ENCODE peak calls at places on chromosomes 4 and X, in five cellular contexts. P is lower leg skin, A is GM12878, M is testis, K is sigmoid colon. V is an unnamed sample.

GRCh38 chrX:133598596-133599334 is 183.5 kb upstream of the GPC4 start:
- DNase-seq in P (no peak), A (no peak), M (no peak), K (no peak), V (no peak)

GRCh38 chrX:19811807-19812604 is 75.4 kb downstream of the SH3KBP1 start:
- DNase-seq in P (no peak), A (no peak), M (no peak), K (no peak), V (no peak)

GRCh38 chr4:4820264-4820663 is 39.2 kb upstream of the MSX1 start:
- DNase-seq in P (peak), A (no peak), M (no peak), K (no peak), V (no peak)

GRCh38 chr4:74161676-74162450 is 3.9 kb downstream of the MTHFD2L start:
- DNase-seq in P (no peak), A (no peak), M (no peak), K (no peak), V (no peak)

GRCh38 chr4:7423801-7424552 is 10.8 kb downstream of the PSAPL1 start:
- DNase-seq in P (peak), A (no peak), M (no peak), K (peak), V (no peak)

GRCh38 chr4:8016527-8016926 is 76.9 kb upstream of the AFAP1 start:
- DNase-seq in P (no peak), A (no peak), M (no peak), K (no peak), V (no peak)

GRCh38 chr4:86972997-86973396 is 38.2 kb downstream of the AFF1 start:
- DNase-seq in P (peak), A (no peak), M (no peak), K (no peak), V (no peak)

GRCh38 chr4:162015090-162015489 is 148.7 kb downstream of the FSTL5 start:
- DNase-seq in P (no peak), A (no peak), M (no peak), K (no peak), V (no peak)

GRCh38 chr4:105329081-105329480 is 144.8 kb downstream of the PPA2 start:
- DNase-seq in P (no peak), A (no peak), M (no peak), K (no peak), V (no peak)

GRCh38 chr4:24820541-24820940 is 25.2 kb downstream of the SOD3 start:
- DNase-seq in P (no peak), A (no peak), M (peak), K (no peak), V (no peak)

GRCh38 chr4:13547563-13548041 is 3.3 kb upstream of the NKX3-2 start:
- DNase-seq in P (no peak), A (no peak), M (no peak), K (peak), V (peak)

GRCh38 chrX:20362268-20363002 is 95.7 kb upstream of the RPS6KA3 start:
- DNase-seq in P (no peak), A (no peak), M (no peak), K (no peak), V (no peak)

GRCh38 chr4:7282094-7282370 is 89.7 kb downstream of the SORCS2 start:
- DNase-seq in P (no peak), A (no peak), M (no peak), K (no peak), V (no peak)

GRCh38 chr4:154998284-154998683 is 210.2 kb upstream of the NPY2R start:
- DNase-seq in P (no peak), A (no peak), M (no peak), K (no peak), V (no peak)

GRCh38 chr4:181146031-181146430 is 1097.2 kb upstream of the TENM3 start:
- DNase-seq in P (no peak), A (no peak), M (no peak), K (no peak), V (no peak)

GRCh38 chr4:2352171-2352570 is 66.3 kb downstream of the ZFYVE28 start:
- DNase-seq in P (peak), A (no peak), M (peak), K (peak), V (no peak)

GRCh38 chr4:123673971-123674370 is 277.4 kb downstream of the SPRY1 start:
- DNase-seq in P (no peak), A (no peak), M (no peak), K (no peak), V (no peak)

GRCh38 chrX:108123591-108124366 is 32.2 kb downstream of the ATG4A start:
- DNase-seq in P (no peak), A (no peak), M (no peak), K (no peak), V (no peak)

GRCh38 chrX:13345037-13345436 is 25.2 kb upstream of the ATXN3L start:
- DNase-seq in P (no peak), A (peak), M (no peak), K (no peak), V (no peak)

GRCh38 chrX:53085661-53086229 is 3.6 kb downstream of the TSPYL2 start:
- DNase-seq in P (no peak), A (no peak), M (no peak), K (no peak), V (no peak)

GRCh38 chrX:102768984-102769761 is 48.6 kb downstream of the GPRASP3 start:
- DNase-seq in P (peak), A (peak), M (peak), K (peak), V (no peak)

GRCh38 chr4:142124874-142125273 is 488.5 kb downstream of the IL15 start:
- DNase-seq in P (no peak), A (no peak), M (no peak), K (no peak), V (no peak)

GRCh38 chr4:183729430-183730328 is 70.6 kb downstream of the TRAPPC11 start:
- DNase-seq in P (no peak), A (no peak), M (no peak), K (no peak), V (no peak)

GRCh38 chr4:8351931-8352367 is 82.4 kb downstream of the HTRA3 start:
- DNase-seq in P (no peak), A (no peak), M (peak), K (peak), V (no peak)

GRCh38 chr4:76897522-76898384 is at the start of gene SOWAHB:
- DNase-seq in P (no peak), A (no peak), M (peak), K (no peak), V (peak)

GRCh38 chr4:117900832-117901231 is 133.5 kb upstream of the NDST3 start:
- DNase-seq in P (no peak), A (no peak), M (no peak), K (no peak), V (no peak)

GRCh38 chrX:116031331-116031730 is 139.2 kb upstream of the AGTR2 start:
- DNase-seq in P (no peak), A (no peak), M (no peak), K (no peak), V (no peak)

GRCh38 chrX:135295238-135295943 is 13.9 kb upstream of the ETDC start:
- DNase-seq in P (no peak), A (peak), M (peak), K (no peak), V (peak)

GRCh38 chrX:104254442-104255115 is at the start of gene ESX1:
- DNase-seq in P (no peak), A (no peak), M (peak), K (no peak), V (no peak)

GRCh38 chr4:38129452-38129830 is 169.2 kb downstream of the PTTG2 start:
- DNase-seq in P (no peak), A (no peak), M (no peak), K (no peak), V (no peak)

GRCh38 chrX:9942086-9942485 is 25.1 kb upstream of the CLDN34 start:
- DNase-seq in P (no peak), A (peak), M (no peak), K (no peak), V (no peak)

GRCh38 chrX:35380808-35381700 is 417.1 kb upstream of the MAGEB16 start:
- DNase-seq in P (no peak), A (peak), M (peak), K (no peak), V (no peak)

GRCh38 chr4:176611954-176612353 is 180.8 kb downstream of the VEGFC start:
- DNase-seq in P (no peak), A (no peak), M (no peak), K (no peak), V (no peak)

GRCh38 chrX:114162068-114162735 is 421.7 kb upstream of the HTR2C start:
- DNase-seq in P (no peak), A (no peak), M (peak), K (no peak), V (no peak)

GRCh38 chr4:117957570-117957969 is 76.7 kb upstream of the NDST3 start:
- DNase-seq in P (no peak), A (no peak), M (no peak), K (no peak), V (no peak)

GRCh38 chr4:104829761-104830160 is 316.9 kb upstream of the TET2 start:
- DNase-seq in P (no peak), A (no peak), M (no peak), K (no peak), V (no peak)

GRCh38 chr4:41281038-41281634 is 24.4 kb downstream of the UCHL1 start:
- DNase-seq in P (no peak), A (peak), M (peak), K (peak), V (peak)

GRCh38 chr4:47071863-47072441 is 40.6 kb downstream of the GABRB1 start:
- DNase-seq in P (no peak), A (no peak), M (no peak), K (no peak), V (no peak)

GRCh38 chr4:79308087-79308486 is 17.8 kb downstream of the NAA11 start:
- DNase-seq in P (no peak), A (no peak), M (no peak), K (no peak), V (no peak)

DNA sequence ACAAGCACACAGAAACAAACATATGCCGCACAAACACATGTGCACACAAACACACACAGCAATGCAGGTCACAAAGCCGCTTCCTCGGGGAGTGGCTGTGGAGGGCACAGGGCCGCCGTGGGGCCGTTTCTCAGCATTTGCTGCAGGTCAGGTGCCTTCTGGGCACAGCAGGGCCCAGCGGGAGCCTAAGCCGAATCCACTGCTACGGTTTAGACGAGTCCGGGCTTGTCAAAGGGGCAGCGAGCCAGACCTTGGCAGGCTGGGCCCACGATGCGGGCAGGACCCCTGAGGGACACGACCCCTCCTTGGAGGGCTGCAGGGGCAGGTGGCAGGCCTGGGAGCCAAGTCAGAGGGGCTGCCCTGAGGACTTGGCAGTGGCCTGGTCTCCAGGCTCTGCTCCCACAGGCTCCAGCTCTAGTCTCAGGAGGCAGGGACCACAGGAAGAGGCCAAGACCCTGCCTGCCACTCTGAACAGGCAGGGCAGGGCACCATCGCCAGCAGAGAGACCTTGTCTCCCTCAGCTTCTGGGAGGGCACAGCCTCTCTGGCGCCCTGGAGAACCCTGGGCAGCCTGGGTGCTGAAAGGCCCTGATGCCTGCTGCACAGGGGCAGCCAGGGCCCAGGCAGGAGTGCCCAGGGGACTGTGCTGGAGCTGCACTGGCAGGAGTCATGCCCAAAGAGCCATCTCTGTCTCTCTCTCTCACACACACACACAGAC is 5.5 kb upstream of the ATP2B3 start:
- DNase-seq in P (no peak), A (no peak), M (no peak), K (no peak), V (no peak)
- TF ChIP-seq POLR2A in P (no peak), A (no peak), M (no peak), K (no peak), V (no peak)

GRCh38 chr4:188714488-188714887 is 575.2 kb downstream of the TRIML1 start:
- DNase-seq in P (no peak), A (no peak), M (no peak), K (no peak), V (no peak)
- TF ChIP-seq POLR2A in P (no peak), A (no peak), M (no peak), K (no peak), V (no peak)

DNA sequence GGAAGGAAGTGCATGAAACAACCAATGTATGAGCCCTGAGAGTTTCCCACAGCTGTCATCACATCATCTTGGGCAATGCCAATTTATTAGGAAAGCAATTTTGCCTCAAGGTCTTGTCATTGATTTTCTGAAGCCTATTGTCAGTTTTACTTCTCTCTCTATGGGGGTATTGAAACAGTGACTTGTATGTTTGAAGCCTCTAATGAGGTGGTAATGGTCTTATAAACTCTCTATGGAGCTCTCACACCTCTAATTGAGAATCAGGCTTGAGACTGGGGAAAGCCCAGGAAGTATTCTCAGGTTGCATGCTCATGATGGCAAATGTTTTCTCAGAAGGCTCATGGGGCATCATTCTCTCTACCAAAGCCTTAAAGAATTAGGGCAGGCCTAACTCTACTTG is 308.2 kb upstream of the EMCN start:
- DNase-seq in P (no peak), A (peak), M (no peak), K (no peak), V (no peak)
- TF ChIP-seq POLR2A in P (no peak), A (no peak), M (no peak), K (no peak), V (no peak)

GRCh38 chr4:675036-675804 is 878 bp downstream of the MYL5 start:
- DNase-seq in P (peak), A (no peak), M (no peak), K (no peak), V (no peak)
- TF ChIP-seq POLR2A in P (no peak), A (no peak), M (no peak), K (no peak), V (no peak)

GRCh38 chrX:47836164-47837072 is at the start of gene ZNF81:
- DNase-seq in P (peak), A (peak), M (peak), K (peak), V (peak)
- TF ChIP-seq POLR2A in P (no peak), A (peak), M (no peak), K (no peak), V (peak)

DNA sequence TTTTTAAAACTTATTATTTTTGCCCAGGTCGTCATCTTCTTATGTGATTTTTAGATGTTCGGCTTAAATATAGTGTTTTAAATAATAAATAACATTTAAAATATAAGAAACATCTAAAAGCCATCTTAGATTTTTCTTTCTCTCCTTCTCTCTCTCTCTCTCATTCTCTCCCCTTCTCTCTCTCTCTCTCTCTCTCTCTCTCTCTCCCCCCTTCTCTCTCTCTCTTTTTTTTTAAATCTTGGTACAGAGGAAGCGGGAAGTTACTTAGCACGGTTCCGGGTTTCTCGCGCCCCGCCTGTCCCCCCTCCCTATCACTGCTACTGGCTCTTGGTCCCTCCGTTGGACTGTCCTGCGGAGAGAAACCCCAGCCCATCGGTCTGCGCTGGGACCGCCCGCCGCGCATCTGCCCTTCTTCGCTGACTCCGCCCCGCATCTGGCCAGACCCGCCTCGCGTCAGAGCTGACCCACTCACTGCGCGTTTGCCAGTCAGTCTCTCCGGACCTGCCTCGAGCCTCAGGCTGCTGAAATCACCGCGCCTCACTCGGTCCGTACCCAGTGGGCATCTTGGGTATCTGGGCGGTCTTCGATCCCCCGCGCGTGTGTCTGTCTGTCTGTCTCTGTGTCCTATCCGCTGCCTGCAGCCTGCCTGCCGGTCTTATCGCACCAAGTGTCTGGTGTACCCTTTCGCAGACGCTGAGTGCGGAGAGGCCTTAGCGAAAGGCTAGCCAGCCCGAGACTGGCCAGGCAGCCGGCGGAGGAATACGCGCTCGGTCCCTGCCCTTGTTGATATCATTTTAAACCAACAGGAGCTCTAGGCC is at the start of gene PABPC5:
- DNase-seq in P (peak), A (no peak), M (peak), K (peak), V (no peak)
- TF ChIP-seq POLR2A in P (no peak), A (no peak), M (no peak), K (peak), V (no peak)

GRCh38 chr4:149264093-149264733 is 551.4 kb downstream of the IQCM start:
- DNase-seq in P (no peak), A (peak), M (peak), K (no peak), V (no peak)
- TF ChIP-seq POLR2A in P (no peak), A (no peak), M (no peak), K (no peak), V (no peak)

GRCh38 chr4:113943863-113944262 is 35.6 kb downstream of the ARSJ start:
- DNase-seq in P (no peak), A (no peak), M (no peak), K (no peak), V (no peak)
- TF ChIP-seq POLR2A in P (no peak), A (no peak), M (no peak), K (no peak), V (no peak)

V was measured in GM12892.